ENCODE peak calls at places on chromosome 12, in four cellular contexts. One of them, this sample, is unnamed.

GRCh38 chr12:111297703-111298426 is 71.0 kb downstream of the PHETA1 start:
- DNase-seq in IMR-90: no peak
- DNase-seq in H9: peak; percentile 78
- DNase-seq in mesenchymal stem cell: no peak
- DNase-seq in this sample: peak; percentile 29

GRCh38 chr12:128823216-128823915 is 392 bp downstream of the SLC15A4 start:
- DNase-seq in IMR-90: no peak
- DNase-seq in H9: peak; percentile 80
- DNase-seq in mesenchymal stem cell: no peak
- DNase-seq in this sample: no peak

GRCh38 chr12:54018608-54018984 is 9.6 kb upstream of the HOXC6 start:
- DNase-seq in IMR-90: no peak
- DNase-seq in H9: no peak
- DNase-seq in mesenchymal stem cell: peak; percentile 68
- DNase-seq in this sample: no peak

GRCh38 chr12:13941258-13942249 is 39.8 kb downstream of the GRIN2B start:
- DNase-seq in IMR-90: peak; percentile 0
- DNase-seq in H9: peak; percentile 80
- DNase-seq in mesenchymal stem cell: peak; percentile 19
- DNase-seq in this sample: peak; percentile 58

GRCh38 chr12:131738196-131738595 is 27.3 kb downstream of the SFSWAP start:
- DNase-seq in IMR-90: no peak
- DNase-seq in H9: no peak
- DNase-seq in mesenchymal stem cell: no peak
- DNase-seq in this sample: no peak

GRCh38 chr12:31672521-31672920 is 13.0 kb downstream of the ETFBKMT start:
- DNase-seq in IMR-90: no peak
- DNase-seq in H9: no peak
- DNase-seq in mesenchymal stem cell: no peak
- DNase-seq in this sample: no peak

GRCh38 chr12:115451785-115452736 is 768.1 kb upstream of the TBX3 start:
- DNase-seq in IMR-90: peak; percentile 10
- DNase-seq in H9: peak; percentile 77
- DNase-seq in mesenchymal stem cell: peak; percentile 33
- DNase-seq in this sample: peak; percentile 60

GRCh38 chr12:53952871-53953734 is 1.6 kb upstream of the HOXC12 start:
- DNase-seq in IMR-90: no peak
- DNase-seq in H9: peak; percentile 88
- DNase-seq in mesenchymal stem cell: no peak
- DNase-seq in this sample: no peak

GRCh38 chr12:71626768-71627167 is 36.9 kb downstream of the ZFC3H1 start:
- DNase-seq in IMR-90: peak; percentile 65
- DNase-seq in H9: no peak
- DNase-seq in mesenchymal stem cell: no peak
- DNase-seq in this sample: no peak

GRCh38 chr12:68098939-68099338 is 60.6 kb downstream of the IFNG start:
- DNase-seq in IMR-90: no peak
- DNase-seq in H9: no peak
- DNase-seq in mesenchymal stem cell: no peak
- DNase-seq in this sample: no peak

GRCh38 chr12:7859552-7859951 is 13.2 kb downstream of the SLC2A14 start:
- DNase-seq in IMR-90: peak; percentile 81
- DNase-seq in H9: no peak
- DNase-seq in mesenchymal stem cell: peak; percentile 66
- DNase-seq in this sample: no peak

GRCh38 chr12:54358620-54358944 is 5.7 kb downstream of the GPR84 start:
- DNase-seq in IMR-90: no peak
- DNase-seq in H9: no peak
- DNase-seq in mesenchymal stem cell: peak; percentile 66
- DNase-seq in this sample: peak; percentile 29

DNA sequence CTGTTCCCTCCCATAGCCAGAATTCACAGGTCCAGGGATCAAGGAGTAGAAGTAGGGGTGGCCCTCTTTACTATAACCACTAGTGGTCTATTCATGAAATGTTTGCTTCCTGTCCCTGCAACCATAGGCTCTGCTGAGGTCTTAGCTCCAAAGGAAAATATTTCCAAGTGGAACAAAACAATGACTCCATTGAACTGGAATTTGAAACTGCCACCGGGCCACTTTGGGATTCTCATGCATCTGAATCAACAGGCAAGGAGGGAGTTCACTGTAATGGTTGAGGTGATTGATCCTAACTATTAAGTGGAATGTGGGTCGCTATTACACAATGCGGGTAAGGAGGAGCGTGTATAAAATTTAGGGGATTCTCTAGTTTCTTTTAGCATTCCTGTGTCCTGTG is 197.0 kb downstream of the ETNK1 start:
- DNase-seq in IMR-90: no peak
- DNase-seq in H9: no peak
- DNase-seq in mesenchymal stem cell: peak; percentile 43
- DNase-seq in this sample: no peak
- H3K18ac ChIP-seq in IMR-90: no peak overlapping the region
- H3K18ac ChIP-seq in H9: no peak overlapping the region
- H3K18ac ChIP-seq in mesenchymal stem cell: no peak overlapping the region
- H3K18ac ChIP-seq in this sample: no peak overlapping the region

GRCh38 chr12:49018282-49019119 is at the start of gene PRKAG1:
- DNase-seq in IMR-90: peak; percentile 97
- DNase-seq in H9: peak; percentile 99
- DNase-seq in mesenchymal stem cell: peak; percentile 98
- DNase-seq in this sample: peak; percentile 95
- H2AK5ac ChIP-seq in IMR-90: peak within 1 kb of the TSS; percentile 98
- H2AK5ac ChIP-seq in H9: no peak within 1 kb of the TSS
- H2AK5ac ChIP-seq in mesenchymal stem cell: peak within 1 kb of the TSS; percentile 54
- H2AK5ac ChIP-seq in this sample: peak within 1 kb of the TSS; percentile 76

DNA sequence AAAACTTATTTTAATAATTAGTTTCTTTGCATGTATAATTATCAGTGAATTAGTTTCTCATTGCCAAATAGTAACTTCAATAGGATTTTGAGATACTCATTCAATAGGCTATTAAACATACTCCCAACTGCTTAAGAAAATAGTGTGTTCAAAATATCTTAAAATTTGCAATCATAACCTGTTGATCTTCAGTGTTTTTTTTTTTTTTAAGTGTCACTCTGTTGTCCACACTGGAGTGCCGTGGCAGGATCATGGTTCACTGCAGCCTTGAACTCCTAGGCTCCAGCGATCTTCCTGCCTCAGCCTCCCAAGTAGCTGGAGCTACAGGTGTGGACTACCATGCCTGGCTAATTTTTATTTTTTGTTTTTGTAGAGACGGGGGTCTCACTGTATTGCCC is 1.5 kb upstream of the YARS2 start:
- DNase-seq in IMR-90: no peak
- DNase-seq in H9: no peak
- DNase-seq in mesenchymal stem cell: no peak
- DNase-seq in this sample: no peak
- H3K4ac ChIP-seq in IMR-90: no peak overlapping the region
- H3K4ac ChIP-seq in H9: no peak overlapping the region
- H3K4ac ChIP-seq in mesenchymal stem cell: no peak overlapping the region
- H3K4ac ChIP-seq in this sample: no peak overlapping the region

GRCh38 chr12:123670882-123671728 is at the start of gene TCTN2:
- DNase-seq in IMR-90: peak; percentile 87
- DNase-seq in H9: peak; percentile 98
- DNase-seq in mesenchymal stem cell: peak; percentile 91
- DNase-seq in this sample: peak; percentile 87
- H3K18ac ChIP-seq in IMR-90: no peak within 1 kb of the TSS
- H3K18ac ChIP-seq in H9: no peak within 1 kb of the TSS
- H3K18ac ChIP-seq in mesenchymal stem cell: peak within 1 kb of the TSS; percentile 41
- H3K18ac ChIP-seq in this sample: peak within 1 kb of the TSS; percentile 64

DNA sequence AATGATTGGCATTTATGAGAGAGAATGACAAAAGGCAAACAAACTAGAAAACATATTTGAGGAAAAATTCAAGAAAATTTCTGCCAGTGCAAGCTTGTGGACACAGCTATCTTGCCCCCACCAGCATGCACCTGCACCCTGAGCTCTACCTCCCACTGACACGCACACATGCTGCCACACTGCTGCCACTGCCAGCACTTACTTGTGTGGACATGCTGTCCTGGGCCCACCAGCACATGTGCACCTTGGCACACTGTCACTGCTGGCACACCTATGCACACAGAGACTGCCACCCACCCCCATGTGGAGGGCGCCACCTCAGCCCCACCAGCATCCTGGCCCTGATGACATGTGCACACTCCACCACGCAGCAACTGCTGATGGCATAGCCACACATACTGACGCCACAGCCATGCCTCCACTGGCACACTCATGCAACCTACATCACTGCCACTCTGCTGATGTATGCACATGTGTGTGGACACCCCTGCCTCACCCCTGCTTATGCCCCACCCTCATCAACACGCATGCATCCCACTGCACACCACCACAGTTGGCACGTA is 475.0 kb downstream of the SOX5 start:
- DNase-seq in IMR-90: no peak
- DNase-seq in H9: no peak
- DNase-seq in mesenchymal stem cell: no peak
- DNase-seq in this sample: no peak
- H2AK5ac ChIP-seq in IMR-90: no peak overlapping the region
- H2AK5ac ChIP-seq in H9: no peak overlapping the region
- H2AK5ac ChIP-seq in mesenchymal stem cell: no peak overlapping the region
- H2AK5ac ChIP-seq in this sample: no peak overlapping the region

GRCh38 chr12:96396209-96396608 is 4.0 kb downstream of the CDK17 start:
- DNase-seq in IMR-90: no peak
- DNase-seq in H9: no peak
- DNase-seq in mesenchymal stem cell: no peak
- DNase-seq in this sample: no peak

GRCh38 chr12:96396914-96397313 is 3.3 kb downstream of the CDK17 start:
- DNase-seq in IMR-90: no peak
- DNase-seq in H9: no peak
- DNase-seq in mesenchymal stem cell: no peak
- DNase-seq in this sample: no peak

GRCh38 chr12:96397756-96398421 is 2.4 kb downstream of the CDK17 start:
- DNase-seq in IMR-90: peak; percentile 57
- DNase-seq in H9: no peak
- DNase-seq in mesenchymal stem cell: no peak
- DNase-seq in this sample: no peak

GRCh38 chr12:96392397-96392796 is 7.8 kb downstream of the CDK17 start:
- DNase-seq in IMR-90: no peak
- DNase-seq in H9: no peak
- DNase-seq in mesenchymal stem cell: no peak
- DNase-seq in this sample: no peak

GRCh38 chr12:96395236-96395635 is 5.0 kb downstream of the CDK17 start:
- DNase-seq in IMR-90: no peak
- DNase-seq in H9: no peak
- DNase-seq in mesenchymal stem cell: peak; percentile 45
- DNase-seq in this sample: no peak
- H3K4ac ChIP-seq in IMR-90: no peak overlapping the region
- H3K4ac ChIP-seq in H9: no peak overlapping the region
- H3K4ac ChIP-seq in mesenchymal stem cell: no peak overlapping the region
- H3K4ac ChIP-seq in this sample: no peak overlapping the region

GRCh38 chr12:113497709-113498108 is 26.0 kb upstream of the LHX5 start:
- DNase-seq in IMR-90: no peak
- DNase-seq in H9: no peak
- DNase-seq in mesenchymal stem cell: no peak
- DNase-seq in this sample: no peak
- H3K18ac ChIP-seq in IMR-90: no peak overlapping the region
- H3K18ac ChIP-seq in H9: no peak overlapping the region
- H3K18ac ChIP-seq in mesenchymal stem cell: no peak overlapping the region
- H3K18ac ChIP-seq in this sample: peak overlapping the region; percentile 25

GRCh38 chr12:119177724-119178380 is 879 bp upstream of the HSPB8 start:
- DNase-seq in IMR-90: no peak
- DNase-seq in H9: peak; percentile 52
- DNase-seq in mesenchymal stem cell: no peak
- DNase-seq in this sample: no peak

GRCh38 chr12:119180380-119181040 is 1.8 kb downstream of the HSPB8 start:
- DNase-seq in IMR-90: peak; percentile 66
- DNase-seq in H9: peak; percentile 46
- DNase-seq in mesenchymal stem cell: peak; percentile 82
- DNase-seq in this sample: no peak

GRCh38 chr12:119178544-119179334 is at the start of gene HSPB8:
- DNase-seq in IMR-90: peak; percentile 91
- DNase-seq in H9: peak; percentile 89
- DNase-seq in mesenchymal stem cell: peak; percentile 98
- DNase-seq in this sample: no peak

GRCh38 chr12:119181202-119181601 is 2.5 kb downstream of the HSPB8 start:
- DNase-seq in IMR-90: no peak
- DNase-seq in H9: no peak
- DNase-seq in mesenchymal stem cell: no peak
- DNase-seq in this sample: no peak

GRCh38 chr12:119179335-119180021 is 747 bp downstream of the HSPB8 start:
- DNase-seq in IMR-90: peak; percentile 70
- DNase-seq in H9: peak; percentile 80
- DNase-seq in mesenchymal stem cell: peak; percentile 86
- DNase-seq in this sample: no peak
- H2AK5ac ChIP-seq in IMR-90: peak overlapping the region; percentile 29
- H2AK5ac ChIP-seq in H9: no peak overlapping the region
- H2AK5ac ChIP-seq in mesenchymal stem cell: peak overlapping the region; percentile 92
- H2AK5ac ChIP-seq in this sample: peak overlapping the region; percentile 49

DNA sequence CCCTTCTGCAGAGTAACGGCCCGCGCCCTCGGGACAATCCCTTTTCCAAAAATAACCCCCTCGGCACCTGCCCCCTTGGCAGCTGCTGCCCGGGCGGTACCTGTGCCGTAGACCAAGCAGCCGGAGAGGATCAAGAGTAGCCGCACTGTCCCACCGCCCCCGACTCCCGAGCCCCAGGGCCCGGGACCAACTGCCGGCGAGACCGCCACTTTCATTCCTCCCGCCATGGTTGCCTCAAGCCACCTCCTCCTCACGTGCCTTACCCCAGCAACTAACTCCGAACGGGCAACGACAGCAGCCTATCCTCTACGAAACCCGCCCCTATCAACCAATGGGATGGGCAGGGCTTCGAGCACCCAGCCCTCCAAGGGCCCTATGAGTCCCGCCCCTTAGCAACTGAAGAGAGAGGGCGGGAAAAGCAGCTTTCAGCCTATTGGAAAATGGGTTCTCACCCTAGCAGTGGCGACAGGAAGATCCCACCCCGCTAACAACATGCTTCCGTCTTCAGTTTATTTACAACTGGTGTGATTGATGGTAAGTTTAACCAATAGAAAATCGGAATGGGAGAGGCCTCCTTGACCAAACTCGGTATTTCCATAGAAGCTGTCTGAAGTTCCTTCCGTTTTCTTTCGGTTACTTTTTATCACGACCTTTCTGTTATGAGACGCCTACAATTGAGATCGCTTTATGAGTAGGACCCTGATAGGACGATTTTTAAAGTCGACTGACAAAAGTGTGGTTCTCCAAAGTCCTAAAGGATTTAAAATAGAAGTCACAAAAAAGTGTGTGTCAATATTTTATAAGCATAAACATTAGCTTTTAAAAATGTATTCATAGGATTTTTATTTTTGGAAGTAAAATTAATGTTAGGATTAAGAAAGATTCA is at the start of gene NEMP1:
- DNase-seq in IMR-90: peak; percentile 100
- DNase-seq in H9: peak; percentile 100
- DNase-seq in mesenchymal stem cell: peak; percentile 100
- DNase-seq in this sample: peak; percentile 100
- H3K4ac ChIP-seq in IMR-90: peak within 1 kb of the TSS; percentile 77
- H3K4ac ChIP-seq in H9: no peak within 1 kb of the TSS
- H3K4ac ChIP-seq in mesenchymal stem cell: peak within 1 kb of the TSS; percentile 27
- H3K4ac ChIP-seq in this sample: no peak within 1 kb of the TSS

This sample was measured in neuronal stem cell.